ENCODE peak calls at places on chromosomes 5 and 9, in ten cellular contexts. D, O, X, B, Y, L, U, G, C and M are unnamed samples.

GRCh38 chr9:69036319-69036718 is 767 bp downstream of the FXN start:
- DNase-seq in L (no peak), D (no peak), U (no peak), B (no peak), O (no peak), Y (no peak), C (peak; percentile 3), G (no peak), X (no peak), M (peak; percentile 24)

GRCh38 chr9:87035868-87036267 is 88.6 kb upstream of the GAS1 start:
- DNase-seq in B (no peak), D (no peak), U (no peak), O (no peak), C (no peak), X (no peak), Y (no peak), L (no peak), G (no peak), M (peak; percentile 88)

GRCh38 chr9:17574342-17574741 is 4.5 kb upstream of the SH3GL2 start:
- DNase-seq in D (no peak), L (no peak), Y (no peak), U (no peak), O (no peak), C (no peak), G (no peak), X (no peak), B (no peak), M (no peak)

GRCh38 chr9:118028225-118028624 is 324.0 kb downstream of the TLR4 start:
- DNase-seq in Y (no peak), G (no peak), O (peak; percentile 55), C (no peak), L (no peak), U (no peak), X (no peak), B (no peak), D (no peak), M (no peak)

GRCh38 chr9:77014597-77015263 is 4.7 kb upstream of the FOXB2 start:
- DNase-seq in B (no peak), C (no peak), G (no peak), X (no peak), Y (no peak), U (no peak), O (no peak), L (no peak), D (no peak), M (no peak)

GRCh38 chr5:37814699-37815098 is 25.1 kb downstream of the GDNF start:
- DNase-seq in X (no peak), C (peak; percentile 93), O (no peak), G (no peak), B (no peak), U (no peak), D (no peak), L (no peak), Y (no peak), M (no peak)

GRCh38 chr5:4758550-4758949 is 381.6 kb upstream of the ADAMTS16 start:
- DNase-seq in X (no peak), B (no peak), O (no peak), L (no peak), G (no peak), C (no peak), D (no peak), U (no peak), Y (no peak), M (no peak)

GRCh38 chr5:117041926-117042595 is 467.4 kb upstream of the SEMA6A start:
- DNase-seq in D (no peak), B (no peak), O (no peak), X (no peak), L (no peak), G (no peak), U (no peak), C (no peak), Y (no peak), M (no peak)

GRCh38 chr9:130211548-130212226 is 39.5 kb downstream of the NCS1 start:
- DNase-seq in D (no peak), X (no peak), L (no peak), U (no peak), C (no peak), B (no peak), O (no peak), G (no peak), Y (no peak), M (no peak)

GRCh38 chr9:98455957-98456621 is 200.6 kb upstream of the TBC1D2 start:
- DNase-seq in D (no peak), Y (no peak), X (no peak), C (no peak), G (no peak), O (no peak), B (no peak), L (no peak), U (peak; percentile 28), M (peak; percentile 71)

GRCh38 chr5:80711938-80712337 is 57.2 kb upstream of the DHFR start:
- DNase-seq in Y (no peak), U (no peak), C (peak; percentile 37), B (no peak), X (peak; percentile 17), L (no peak), D (no peak), O (peak; percentile 58), G (no peak), M (peak; percentile 39)

GRCh38 chr9:95053611-95054440 is 263.7 kb downstream of the FANCC start:
- DNase-seq in X (no peak), B (no peak), U (no peak), Y (no peak), D (no peak), C (no peak), G (no peak), L (no peak), O (no peak), M (no peak)

GRCh38 chr5:6773342-6774035 is 60.3 kb downstream of the TENT4A start:
- DNase-seq in U (no peak), L (no peak), X (no peak), C (peak; percentile 76), O (peak; percentile 69), D (no peak), B (no peak), G (no peak), Y (peak; percentile 19), M (no peak)

GRCh38 chr9:134678206-134678605 is 36.6 kb downstream of the COL5A1 start:
- DNase-seq in B (no peak), Y (peak; percentile 21), O (no peak), X (no peak), D (no peak), U (no peak), L (peak; percentile 52), C (no peak), G (no peak), M (no peak)

GRCh38 chr9:696332-697090 is 145.0 kb upstream of the DMRT1 start:
- DNase-seq in C (peak; percentile 70), L (no peak), O (no peak), U (no peak), D (no peak), B (peak; percentile 47), G (peak; percentile 83), Y (no peak), X (no peak), M (peak; percentile 65)
- TF ChIP-seq CTCF in C (peak; percentile 18), L (no peak), O (peak; percentile 46), U (peak; percentile 31), D (no peak), B (peak; percentile 39), G (no peak), Y (peak; percentile 14), X (no peak), M (peak; percentile 28)

DNA sequence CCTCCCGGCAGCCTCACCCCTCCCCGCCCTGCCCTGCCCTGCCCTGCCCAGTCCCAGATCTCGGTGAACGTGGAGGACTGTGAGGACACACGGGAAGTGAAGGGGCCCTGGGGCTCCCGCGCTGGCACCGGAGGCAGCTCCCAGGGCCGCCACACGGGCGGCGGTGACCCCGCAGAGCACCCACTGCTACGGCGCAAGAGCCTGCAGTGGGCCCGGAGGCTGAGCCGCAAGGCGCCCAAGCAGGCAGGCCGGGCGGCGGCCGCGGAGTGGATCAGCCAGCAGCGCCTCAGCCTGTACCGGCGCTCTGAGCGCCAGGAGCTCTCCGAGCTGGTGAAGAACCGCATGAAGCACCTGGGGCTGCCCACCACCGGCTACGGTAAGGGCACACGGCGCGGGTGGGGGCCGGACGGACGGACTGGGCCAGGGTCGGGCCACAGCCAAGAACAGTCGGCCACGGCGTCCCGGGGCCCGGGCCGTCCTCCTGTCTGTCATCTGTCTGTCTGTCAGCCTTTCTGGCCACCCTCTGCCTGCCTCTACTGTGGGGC is 84.2 kb downstream of the KCNT1 start:
- DNase-seq in Y (no peak), O (no peak), X (no peak), B (no peak), G (no peak), U (no peak), D (no peak), L (no peak), C (no peak), M (no peak)
- H3K4me3 ChIP-seq in Y (no peak overlapping the region), O (no peak overlapping the region), X (no peak overlapping the region), B (no peak overlapping the region), G (no peak overlapping the region), U (no peak overlapping the region), D (no peak overlapping the region), L (no peak overlapping the region), C (no peak overlapping the region), M (no peak overlapping the region)

DNA sequence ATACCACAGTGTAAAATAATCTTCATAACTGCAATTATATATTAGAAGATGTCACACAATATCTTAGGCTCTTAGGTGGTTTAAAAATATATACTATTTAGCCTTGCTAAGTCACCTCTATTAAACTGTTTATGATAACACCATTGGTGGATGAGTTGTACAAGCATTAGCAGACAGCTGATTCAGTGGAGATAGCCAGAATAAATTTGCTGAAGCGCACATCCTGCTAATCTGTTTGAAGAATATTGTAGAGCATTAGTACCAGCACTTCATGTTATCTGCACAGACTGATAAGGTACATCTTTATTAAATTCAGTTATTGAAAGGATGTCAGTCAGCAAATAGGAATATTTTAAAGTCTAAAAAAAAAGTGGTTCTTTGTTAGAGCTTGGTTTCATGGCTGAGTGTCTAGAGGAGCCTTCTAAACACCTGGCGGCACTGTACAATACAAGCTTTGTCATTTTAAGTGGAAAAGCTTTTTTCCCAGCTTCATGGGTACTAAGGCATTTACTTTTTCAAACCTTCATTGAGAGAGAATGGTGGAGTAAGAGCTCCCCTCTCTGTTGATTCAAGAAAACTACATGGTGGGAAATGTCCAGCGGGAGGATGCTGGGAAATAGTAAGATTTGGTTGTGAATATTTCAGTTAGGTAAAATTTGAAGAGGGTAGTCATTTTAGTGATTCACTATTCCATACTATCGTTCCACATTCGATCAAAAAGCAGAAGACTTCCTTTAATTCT is 275.1 kb downstream of the SLF1 start:
- DNase-seq in D (no peak), Y (no peak), O (peak; percentile 47), B (no peak), U (no peak), G (no peak), X (no peak), L (no peak), C (peak; percentile 6), M (peak; percentile 28)
- TF ChIP-seq CTCF in D (no peak), Y (no peak), O (peak; percentile 55), B (peak; percentile 33), U (peak; percentile 45), G (no peak), X (peak; percentile 12), L (peak; percentile 31), C (peak; percentile 46), M (peak; percentile 36)

DNA sequence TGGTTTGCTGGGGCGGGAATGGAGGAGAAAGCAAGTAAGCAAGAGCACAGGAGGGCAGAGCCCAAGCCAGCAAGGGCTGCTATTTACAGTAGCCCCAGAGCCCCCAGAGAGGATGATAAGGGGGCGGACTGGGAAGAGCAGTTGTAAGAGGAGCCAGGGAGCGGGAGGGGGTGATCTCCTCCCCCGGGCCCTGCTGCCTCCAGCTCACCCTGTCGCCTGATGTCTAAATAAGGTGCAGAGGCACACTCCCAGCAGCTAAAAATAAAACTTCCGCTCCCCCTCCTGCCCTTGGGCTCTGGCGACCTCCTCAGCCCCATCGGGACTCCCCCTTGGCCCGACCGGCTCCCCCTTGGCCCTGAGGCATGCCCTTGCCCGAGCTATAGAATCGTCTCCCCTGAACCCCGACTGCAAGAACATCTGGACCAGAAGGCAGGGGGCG is 14.4 kb upstream of the CCDC69 start:
- DNase-seq in O (no peak), Y (peak; percentile 55), U (no peak), G (peak; percentile 74), B (peak; percentile 78), D (peak; percentile 65), L (no peak), C (no peak), X (no peak), M (no peak)
- H3K4me3 ChIP-seq in O (no peak overlapping the region), Y (peak overlapping the region; percentile 27), U (no peak overlapping the region), G (peak overlapping the region; percentile 45), B (peak overlapping the region; percentile 39), D (no peak overlapping the region), L (peak overlapping the region; percentile 25), C (no peak overlapping the region), X (no peak overlapping the region), M (no peak overlapping the region)